ENCODE peak calls at places on chromosomes 7 and 10, in nine cellular contexts. R, I, N, V, P, K, L, Q and T are unnamed samples.

GRCh38 chr10:95787447-95787846 is 31.5 kb downstream of the ENTPD1 start:
- DNase-seq in R (no peak), I (no peak), N (no peak), V (no peak), P (no peak), K (no peak), L (no peak), Q (no peak), T (no peak)

GRCh38 chr10:2897619-2898508 is 169.5 kb upstream of the PFKP start:
- DNase-seq in R (no peak), I (no peak), N (no peak), V (no peak), P (no peak), K (no peak), L (no peak), Q (no peak), T (no peak)

GRCh38 chr7:85185355-85186082 is 1.3 kb downstream of the SEMA3D start:
- DNase-seq in R (no peak), I (no peak), N (peak; percentile 40), V (no peak), P (peak; percentile 86), K (peak; percentile 78), L (peak; percentile 68), Q (no peak), T (peak; percentile 75)

GRCh38 chr7:150367677-150368097 is 935 bp upstream of the REPIN1 start:
- DNase-seq in R (no peak), I (no peak), N (no peak), V (no peak), P (no peak), K (no peak), L (no peak), Q (no peak), T (no peak)

GRCh38 chr7:133796778-133797177 is 330.4 kb upstream of the LRGUK start:
- DNase-seq in R (no peak), I (no peak), N (no peak), V (no peak), P (no peak), K (no peak), L (no peak), Q (no peak), T (no peak)

GRCh38 chr7:99365318-99366141 is 9.0 kb upstream of the ARPC1B start:
- DNase-seq in R (peak; percentile 88), I (peak; percentile 44), N (no peak), V (peak; percentile 49), P (no peak), K (peak; percentile 48), L (no peak), Q (peak; percentile 68), T (peak; percentile 89)

GRCh38 chr10:1133495-1134045 is 77.4 kb downstream of the WDR37 start:
- DNase-seq in R (no peak), I (no peak), N (no peak), V (no peak), P (no peak), K (no peak), L (no peak), Q (no peak), T (no peak)

GRCh38 chr7:21107101-21107500 is 320.4 kb upstream of the SP8 start:
- DNase-seq in R (no peak), I (no peak), N (no peak), V (no peak), P (no peak), K (no peak), L (no peak), Q (no peak), T (no peak)

GRCh38 chr10:29861811-29862505 is 197.4 kb downstream of the JCAD start:
- DNase-seq in R (no peak), I (no peak), N (no peak), V (no peak), P (peak; percentile 92), K (no peak), L (no peak), Q (no peak), T (no peak)

GRCh38 chr10:45466784-45467183 is 92.8 kb downstream of the ALOX5 start:
- DNase-seq in R (no peak), I (no peak), N (no peak), V (no peak), P (no peak), K (no peak), L (no peak), Q (no peak), T (no peak)

GRCh38 chr10:104574470-104575213 is 66.4 kb upstream of the SORCS3 start:
- DNase-seq in R (no peak), I (no peak), N (no peak), V (no peak), P (peak; percentile 14), K (no peak), L (no peak), Q (no peak), T (no peak)

GRCh38 chr7:20440472-20441105 is 109.9 kb downstream of the ITGB8 start:
- DNase-seq in R (no peak), I (no peak), N (peak; percentile 56), V (no peak), P (peak; percentile 47), K (peak; percentile 35), L (peak; percentile 28), Q (no peak), T (no peak)

GRCh38 chr10:62327897-62328296 is 46.3 kb upstream of the ZNF365 start:
- DNase-seq in R (no peak), I (no peak), N (peak; percentile 22), V (no peak), P (peak; percentile 79), K (no peak), L (no peak), Q (no peak), T (no peak)

GRCh38 chr10:67471022-67471421 is 225.0 kb downstream of the CTNNA3 start:
- DNase-seq in R (no peak), I (no peak), N (no peak), V (no peak), P (no peak), K (no peak), L (no peak), Q (no peak), T (no peak)

GRCh38 chr7:123275036-123275753 is 75.4 kb upstream of the SLC13A1 start:
- DNase-seq in R (no peak), I (no peak), N (peak; percentile 73), V (no peak), P (no peak), K (peak; percentile 25), L (no peak), Q (no peak), T (no peak)